ENCODE peak calls at places on chromosomes 5 and 9, in nine cellular contexts. B is neural crest cell, G is mesothelial cell of epicardium, O is GM13977, U is nephron progenitor cell, T is astrocyte, C is pancreas, K is NB4, D is HFF-Myc. J is an unnamed sample.

GRCh38 chr5:19547640-19548039 is 440.4 kb downstream of the CDH18 start:
- DNase-seq in K (no peak), B (no peak), O (no peak), U (no peak), G (no peak), D (no peak), C (no peak), T (peak; percentile 84), J (no peak)

GRCh38 chr5:31617867-31618266 is 21.1 kb upstream of the PDZD2 start:
- DNase-seq in O (no peak), T (no peak), C (no peak), D (no peak), U (no peak), B (no peak), K (no peak), G (no peak), J (no peak)

GRCh38 chr9:132044176-132044880 is 35.3 kb downstream of the MED27 start:
- DNase-seq in U (no peak), G (no peak), K (no peak), B (no peak), T (no peak), D (no peak), O (no peak), C (no peak), J (no peak)

GRCh38 chr9:21585756-21586752 is 103.9 kb upstream of the IFNE start:
- DNase-seq in G (no peak), C (no peak), K (no peak), B (no peak), U (no peak), O (no peak), T (no peak), D (no peak), J (no peak)

GRCh38 chr5:44387911-44388310 is 1.3 kb downstream of the FGF10 start:
- DNase-seq in B (no peak), D (no peak), C (no peak), K (no peak), T (no peak), G (no peak), O (no peak), U (peak; percentile 60), J (no peak)

GRCh38 chr5:172640822-172641358 is at the start of gene NEURL1B:
- DNase-seq in T (peak; percentile 10), C (peak; percentile 71), G (peak; percentile 74), K (peak; percentile 77), U (peak; percentile 89), D (no peak), O (peak; percentile 87), B (peak; percentile 76), J (peak; percentile 81)

GRCh38 chr5:113205323-113205722 is 228.7 kb downstream of the DCP2 start:
- DNase-seq in C (no peak), G (no peak), T (no peak), U (no peak), B (no peak), O (no peak), D (no peak), K (peak; percentile 21), J (no peak)

GRCh38 chr5:154095819-154096380 is 57.1 kb downstream of the MFAP3 start:
- DNase-seq in T (no peak), U (no peak), C (no peak), K (no peak), B (no peak), O (no peak), G (no peak), D (no peak), J (no peak)

GRCh38 chr5:167346461-167346860 is 945.0 kb upstream of the WWC1 start:
- DNase-seq in B (no peak), T (no peak), C (no peak), K (no peak), U (no peak), O (no peak), D (no peak), G (no peak), J (no peak)

GRCh38 chr9:134474058-134474370 is 147.8 kb downstream of the RXRA start:
- DNase-seq in G (no peak), O (no peak), K (no peak), C (no peak), U (no peak), B (no peak), T (peak; percentile 36), D (no peak), J (no peak)

GRCh38 chr9:109781086-109781485 is 1.1 kb downstream of the PALM2AKAP2 start:
- DNase-seq in C (no peak), K (no peak), O (no peak), T (no peak), D (no peak), U (no peak), G (no peak), B (no peak), J (no peak)

GRCh38 chr5:140273401-140273877 is 29.5 kb downstream of the PFDN1 start:
- DNase-seq in K (peak; percentile 95), G (no peak), U (no peak), O (no peak), C (no peak), T (no peak), D (no peak), B (no peak), J (no peak)

GRCh38 chr5:176574297-176574591 is 25.1 kb downstream of the CDHR2 start:
- DNase-seq in D (no peak), G (no peak), T (no peak), K (no peak), C (no peak), B (no peak), O (no peak), U (no peak), J (no peak)
- TF ChIP-seq CTCF in D (no peak), G (peak; percentile 2), T (no peak), K (no peak), C (peak; percentile 14), B (peak; percentile 30), O (no peak), U (no peak), J (no peak)

GRCh38 chr5:138760448-138761110 is 7.4 kb downstream of the CTNNA1 start:
- DNase-seq in G (no peak), C (no peak), K (no peak), O (no peak), D (no peak), U (no peak), T (peak; percentile 31), B (no peak), J (no peak)
- TF ChIP-seq CTCF in G (no peak), C (no peak), K (no peak), O (no peak), D (no peak), U (no peak), T (no peak), B (no peak), J (no peak)

GRCh38 chr5:174059247-174059646 is 13.7 kb downstream of the NSG2 start:
- DNase-seq in O (no peak), U (no peak), C (no peak), T (no peak), B (no peak), D (no peak), K (no peak), G (no peak), J (no peak)

GRCh38 chr5:174058433-174059122 is 13.1 kb downstream of the NSG2 start:
- DNase-seq in T (no peak), K (no peak), G (no peak), C (no peak), D (no peak), O (no peak), U (no peak), B (no peak), J (no peak)

GRCh38 chr5:174052636-174053035 is 7.1 kb downstream of the NSG2 start:
- DNase-seq in T (no peak), G (no peak), B (no peak), U (no peak), K (no peak), O (no peak), C (peak; percentile 56), D (no peak), J (no peak)

GRCh38 chr5:174053891-174054290 is 8.4 kb downstream of the NSG2 start:
- DNase-seq in C (no peak), T (no peak), D (no peak), G (no peak), U (no peak), O (no peak), B (no peak), K (no peak), J (no peak)

GRCh38 chr5:174056064-174056842 is 10.7 kb downstream of the NSG2 start:
- DNase-seq in D (no peak), C (no peak), O (no peak), T (no peak), G (no peak), U (no peak), K (no peak), B (no peak), J (no peak)
- TF ChIP-seq CTCF in D (peak; percentile 9), C (no peak), O (peak; percentile 47), T (no peak), G (peak; percentile 15), U (no peak), K (peak; percentile 39), B (no peak), J (no peak)

DNA sequence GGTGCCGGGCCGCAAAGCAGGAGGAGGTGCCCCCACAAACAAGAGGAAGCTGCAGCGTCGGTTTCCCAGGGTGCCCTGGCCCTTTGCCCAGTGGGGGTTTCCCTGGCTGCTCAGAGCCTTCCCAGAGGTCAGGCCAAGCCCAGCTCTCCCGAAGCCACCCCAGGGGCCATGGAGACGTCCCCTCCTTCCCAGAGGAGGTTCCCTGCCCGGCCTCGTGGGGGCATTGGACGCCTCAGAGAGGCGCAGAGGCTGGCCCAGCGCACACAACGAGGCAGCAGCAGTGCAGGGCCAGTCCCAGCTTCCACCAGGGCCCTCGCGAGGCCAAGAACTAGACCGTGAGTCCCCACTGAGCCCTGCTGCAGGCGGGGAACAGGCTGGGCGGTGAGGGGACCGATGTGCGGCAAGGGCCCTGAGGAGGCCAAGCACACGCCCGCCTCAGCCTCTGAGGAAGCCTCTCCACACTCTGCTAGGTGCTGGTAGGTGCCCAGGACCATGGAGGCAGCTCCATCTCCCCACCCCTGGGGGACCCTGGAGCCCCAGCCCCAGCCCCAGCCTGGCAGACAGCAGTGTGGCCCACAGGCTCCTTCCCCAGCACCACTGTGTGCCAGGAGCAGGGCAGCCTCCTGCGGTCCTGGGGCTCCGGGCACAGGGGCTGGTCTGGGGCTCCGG is 7.0 kb downstream of the DIPK1B start:
- DNase-seq in G (no peak), C (no peak), T (no peak), O (no peak), U (no peak), D (no peak), K (no peak), B (no peak), J (peak; percentile 32)
- TF ChIP-seq CTCF in G (no peak), C (no peak), T (no peak), O (peak; percentile 0), U (no peak), D (no peak), K (no peak), B (no peak), J (no peak)